ENCODE peak calls at places on chromosomes 13 and 19, in five cellular contexts. R is body of pancreas, F is aorta, T is neural progenitor cell, Q is GM23248. K is an unnamed sample. For H3K4me1 and H3K36me3, the result is how much of the 10 kb centered on the place peaks cover.

GRCh38 chr13:91544723-91545122 is 146.3 kb downstream of the GPC5 start:
- DNase-seq in R (no peak), Q (no peak), F (no peak), T (peak), K (no peak)

GRCh38 chr13:102726430-102726829 is 31.6 kb upstream of the METTL21C start:
- DNase-seq in R (no peak), F (no peak), Q (no peak), T (no peak), K (no peak)

GRCh38 chr13:37385248-37385647 is 213.3 kb downstream of the POSTN start:
- DNase-seq in R (no peak), F (no peak), T (peak), Q (no peak), K (no peak)

GRCh38 chr19:42155796-42156195 is 23.6 kb upstream of the POU2F2 start:
- DNase-seq in R (no peak), F (no peak), Q (no peak), T (no peak), K (no peak)

GRCh38 chr19:29620931-29621351 is 14.9 kb downstream of the POP4 start:
- DNase-seq in T (no peak), F (peak), Q (no peak), R (no peak), K (no peak)

GRCh38 chr13:111287201-111287600 is 33.2 kb upstream of the TEX29 start:
- DNase-seq in Q (no peak), T (no peak), R (no peak), F (no peak), K (no peak)

GRCh38 chr13:105202384-105202783 is 1333.1 kb downstream of the EFNB2 start:
- DNase-seq in Q (no peak), T (peak), R (no peak), F (no peak), K (no peak)

GRCh38 chr13:99227331-99227900 is 26.8 kb downstream of the UBAC2 start:
- DNase-seq in R (no peak), T (no peak), Q (no peak), F (no peak), K (no peak)

GRCh38 chr19:38697197-38697596 is 47.1 kb downstream of the CAPN12 start:
- DNase-seq in R (no peak), Q (no peak), F (no peak), T (no peak), K (no peak)

GRCh38 chr13:34174671-34175145 is 356.8 kb downstream of the RFC3 start:
- DNase-seq in F (no peak), T (no peak), R (no peak), Q (peak), K (no peak)

GRCh38 chr19:45668342-45668871 is 386 bp downstream of the GIPR start:
- DNase-seq in F (no peak), Q (peak), R (no peak), T (no peak), K (peak)

GRCh38 chr19:3467437-3468198 is 12.7 kb downstream of the SMIM24 start:
- DNase-seq in Q (no peak), F (no peak), R (no peak), T (no peak), K (no peak)
- H3K4me1 ChIP-seq in Q (under half), F (under half), R (under half), T (under half), K (under half)

DNA sequence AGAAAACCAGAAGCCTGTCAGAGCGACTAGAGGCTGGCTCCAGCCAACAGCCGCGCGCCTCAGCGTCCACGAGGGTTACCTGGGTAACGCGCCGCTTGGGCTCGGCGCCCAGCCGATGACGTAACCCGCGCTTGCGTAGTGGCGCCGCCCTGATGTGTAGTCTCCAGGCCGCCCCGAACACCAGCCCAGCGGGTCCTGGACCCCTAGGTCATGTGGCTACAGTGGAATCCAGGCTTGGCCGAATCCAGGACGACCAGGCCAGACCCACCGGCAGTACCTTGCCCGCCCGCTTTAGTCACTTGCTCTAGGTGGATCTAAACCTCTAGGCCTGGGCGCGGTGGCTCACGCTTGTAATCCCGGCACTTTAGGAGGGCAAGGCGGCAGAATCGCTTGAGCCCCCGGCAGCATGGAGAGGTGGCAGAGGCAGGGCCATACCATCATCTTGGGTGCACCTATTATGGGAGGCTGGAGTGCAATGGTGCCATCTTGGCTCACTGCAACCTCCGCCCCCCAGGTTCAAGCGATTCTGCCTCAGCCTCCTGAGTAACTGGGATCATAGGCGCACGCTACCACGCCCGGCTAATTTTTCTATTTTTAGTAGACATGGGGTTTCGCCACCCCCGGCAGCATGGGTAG is 7.2 kb upstream of the ZNF606 start:
- DNase-seq in Q (peak), R (peak), F (peak), T (peak), K (peak)
- H3K4me3 ChIP-seq in Q (peak), R (no peak), F (no peak), T (peak), K (peak)

GRCh38 chr19:33530261-33530660 is 8.7 kb upstream of the PEPD start:
- DNase-seq in T (no peak), Q (no peak), R (no peak), F (no peak), K (no peak)
- H3K36me3 ChIP-seq in T (under half), Q (under half), R (under half), F (under half), K (under half)

GRCh38 chr19:3403489-3404323 is 37.3 kb downstream of the NFIC start:
- DNase-seq in R (peak), Q (peak), F (peak), T (no peak), K (peak)
- H3K4me1 ChIP-seq in R (half or more), Q (under half), F (under half), T (under half), K (under half)

DNA sequence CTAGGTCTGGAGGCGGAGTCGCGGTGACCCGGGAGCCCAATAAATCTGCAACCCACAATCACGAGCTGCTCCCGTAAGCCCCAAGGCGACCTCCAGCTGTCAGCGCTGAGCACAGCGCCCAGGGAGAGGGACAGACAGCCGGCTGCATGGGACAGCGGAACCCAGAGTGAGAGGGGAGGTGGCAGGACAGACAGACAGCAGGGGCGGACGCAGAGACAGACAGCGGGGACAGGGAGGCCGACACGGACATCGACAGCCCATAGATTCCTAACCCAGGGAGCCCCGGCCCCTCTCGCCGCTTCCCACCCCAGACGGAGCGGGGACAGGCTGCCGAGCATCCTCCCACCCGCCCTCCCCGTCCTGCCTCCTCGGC is at the start of gene SLC5A5:
- DNase-seq in Q (no peak), R (no peak), T (peak), F (no peak), K (no peak)
- H3K4me3 ChIP-seq in Q (no peak), R (no peak), T (no peak), F (no peak), K (peak)

K was measured in colonic mucosa.